ENCODE peak calls at places on chromosomes 7 and 10, in ten cellular contexts. One of them, this sample, is unnamed.

GRCh38 chr7:20388064-20388463 is 57.4 kb downstream of the ITGB8 start:
- DNase-seq in T follicular helper cell: no peak
- DNase-seq in stimulated activated CD4-positive, alpha-beta T cell treated with anti-CD3 and anti-CD28 coated beads, Interleukin-1b, Interleukin-23, amount 100 ng/mL, for 1 hour: no peak
- DNase-seq in activated CD8-positive, alpha-beta memory T cell treated with anti-CD3 and anti-CD28 coated beads, Interleukin-2, amount 50 U/mL, for 48 hours: no peak
- DNase-seq in renal cortical epithelial cell: peak
- DNase-seq in activated naive CD8-positive, alpha-beta T cell treated with anti-CD3 and anti-CD28 coated beads, Interleukin-2, amount 50 U/mL, for 16 hours: no peak
- DNase-seq in memory B cell: no peak
- DNase-seq in tibial artery: no peak
- DNase-seq in NAMALWA: no peak
- DNase-seq in iPS-NIHi11: no peak
- DNase-seq in this sample: no peak

GRCh38 chr7:5417106-5418071 is 6.2 kb downstream of the TNRC18 start:
- DNase-seq in T follicular helper cell: no peak
- DNase-seq in stimulated activated CD4-positive, alpha-beta T cell treated with anti-CD3 and anti-CD28 coated beads, Interleukin-1b, Interleukin-23, amount 100 ng/mL, for 1 hour: no peak
- DNase-seq in activated CD8-positive, alpha-beta memory T cell treated with anti-CD3 and anti-CD28 coated beads, Interleukin-2, amount 50 U/mL, for 48 hours: no peak
- DNase-seq in renal cortical epithelial cell: peak
- DNase-seq in activated naive CD8-positive, alpha-beta T cell treated with anti-CD3 and anti-CD28 coated beads, Interleukin-2, amount 50 U/mL, for 16 hours: no peak
- DNase-seq in memory B cell: no peak
- DNase-seq in tibial artery: no peak
- DNase-seq in NAMALWA: no peak
- DNase-seq in iPS-NIHi11: peak
- DNase-seq in this sample: peak

GRCh38 chr10:126969310-126969709 is 64.1 kb downstream of the DOCK1 start:
- DNase-seq in T follicular helper cell: no peak
- DNase-seq in stimulated activated CD4-positive, alpha-beta T cell treated with anti-CD3 and anti-CD28 coated beads, Interleukin-1b, Interleukin-23, amount 100 ng/mL, for 1 hour: no peak
- DNase-seq in activated CD8-positive, alpha-beta memory T cell treated with anti-CD3 and anti-CD28 coated beads, Interleukin-2, amount 50 U/mL, for 48 hours: no peak
- DNase-seq in renal cortical epithelial cell: peak
- DNase-seq in activated naive CD8-positive, alpha-beta T cell treated with anti-CD3 and anti-CD28 coated beads, Interleukin-2, amount 50 U/mL, for 16 hours: no peak
- DNase-seq in memory B cell: no peak
- DNase-seq in tibial artery: no peak
- DNase-seq in NAMALWA: no peak
- DNase-seq in iPS-NIHi11: peak
- DNase-seq in this sample: no peak

GRCh38 chr10:50254479-50254878 is 3.2 kb upstream of the ASAH2 start:
- DNase-seq in T follicular helper cell: no peak
- DNase-seq in stimulated activated CD4-positive, alpha-beta T cell treated with anti-CD3 and anti-CD28 coated beads, Interleukin-1b, Interleukin-23, amount 100 ng/mL, for 1 hour: no peak
- DNase-seq in activated CD8-positive, alpha-beta memory T cell treated with anti-CD3 and anti-CD28 coated beads, Interleukin-2, amount 50 U/mL, for 48 hours: no peak
- DNase-seq in renal cortical epithelial cell: no peak
- DNase-seq in activated naive CD8-positive, alpha-beta T cell treated with anti-CD3 and anti-CD28 coated beads, Interleukin-2, amount 50 U/mL, for 16 hours: no peak
- DNase-seq in memory B cell: no peak
- DNase-seq in tibial artery: no peak
- DNase-seq in NAMALWA: no peak
- DNase-seq in iPS-NIHi11: no peak
- DNase-seq in this sample: no peak

GRCh38 chr10:84493951-84494848 is 165.8 kb downstream of the CCSER2 start:
- DNase-seq in T follicular helper cell: no peak
- DNase-seq in stimulated activated CD4-positive, alpha-beta T cell treated with anti-CD3 and anti-CD28 coated beads, Interleukin-1b, Interleukin-23, amount 100 ng/mL, for 1 hour: no peak
- DNase-seq in activated CD8-positive, alpha-beta memory T cell treated with anti-CD3 and anti-CD28 coated beads, Interleukin-2, amount 50 U/mL, for 48 hours: no peak
- DNase-seq in renal cortical epithelial cell: peak
- DNase-seq in activated naive CD8-positive, alpha-beta T cell treated with anti-CD3 and anti-CD28 coated beads, Interleukin-2, amount 50 U/mL, for 16 hours: no peak
- DNase-seq in memory B cell: no peak
- DNase-seq in tibial artery: no peak
- DNase-seq in NAMALWA: no peak
- DNase-seq in iPS-NIHi11: no peak
- DNase-seq in this sample: no peak

GRCh38 chr7:129054438-129055293 is at the start of gene TNPO3:
- DNase-seq in T follicular helper cell: peak
- DNase-seq in stimulated activated CD4-positive, alpha-beta T cell treated with anti-CD3 and anti-CD28 coated beads, Interleukin-1b, Interleukin-23, amount 100 ng/mL, for 1 hour: peak
- DNase-seq in activated CD8-positive, alpha-beta memory T cell treated with anti-CD3 and anti-CD28 coated beads, Interleukin-2, amount 50 U/mL, for 48 hours: peak
- DNase-seq in renal cortical epithelial cell: peak
- DNase-seq in activated naive CD8-positive, alpha-beta T cell treated with anti-CD3 and anti-CD28 coated beads, Interleukin-2, amount 50 U/mL, for 16 hours: peak
- DNase-seq in memory B cell: peak
- DNase-seq in tibial artery: peak
- DNase-seq in NAMALWA: peak
- DNase-seq in iPS-NIHi11: peak
- DNase-seq in this sample: peak

GRCh38 chr10:78454123-78454645 is 420.5 kb downstream of the RPS24 start:
- DNase-seq in T follicular helper cell: no peak
- DNase-seq in stimulated activated CD4-positive, alpha-beta T cell treated with anti-CD3 and anti-CD28 coated beads, Interleukin-1b, Interleukin-23, amount 100 ng/mL, for 1 hour: no peak
- DNase-seq in activated CD8-positive, alpha-beta memory T cell treated with anti-CD3 and anti-CD28 coated beads, Interleukin-2, amount 50 U/mL, for 48 hours: no peak
- DNase-seq in renal cortical epithelial cell: no peak
- DNase-seq in activated naive CD8-positive, alpha-beta T cell treated with anti-CD3 and anti-CD28 coated beads, Interleukin-2, amount 50 U/mL, for 16 hours: no peak
- DNase-seq in memory B cell: no peak
- DNase-seq in tibial artery: no peak
- DNase-seq in NAMALWA: no peak
- DNase-seq in iPS-NIHi11: no peak
- DNase-seq in this sample: no peak

GRCh38 chr7:81672872-81673271 is 97.0 kb downstream of the HGF start:
- DNase-seq in T follicular helper cell: no peak
- DNase-seq in stimulated activated CD4-positive, alpha-beta T cell treated with anti-CD3 and anti-CD28 coated beads, Interleukin-1b, Interleukin-23, amount 100 ng/mL, for 1 hour: no peak
- DNase-seq in activated CD8-positive, alpha-beta memory T cell treated with anti-CD3 and anti-CD28 coated beads, Interleukin-2, amount 50 U/mL, for 48 hours: no peak
- DNase-seq in renal cortical epithelial cell: peak
- DNase-seq in activated naive CD8-positive, alpha-beta T cell treated with anti-CD3 and anti-CD28 coated beads, Interleukin-2, amount 50 U/mL, for 16 hours: no peak
- DNase-seq in memory B cell: no peak
- DNase-seq in tibial artery: no peak
- DNase-seq in NAMALWA: no peak
- DNase-seq in iPS-NIHi11: peak
- DNase-seq in this sample: no peak

GRCh38 chr10:89515031-89515841 is 20.2 kb downstream of the SLC16A12 start:
- DNase-seq in T follicular helper cell: no peak
- DNase-seq in stimulated activated CD4-positive, alpha-beta T cell treated with anti-CD3 and anti-CD28 coated beads, Interleukin-1b, Interleukin-23, amount 100 ng/mL, for 1 hour: no peak
- DNase-seq in activated CD8-positive, alpha-beta memory T cell treated with anti-CD3 and anti-CD28 coated beads, Interleukin-2, amount 50 U/mL, for 48 hours: no peak
- DNase-seq in renal cortical epithelial cell: peak
- DNase-seq in activated naive CD8-positive, alpha-beta T cell treated with anti-CD3 and anti-CD28 coated beads, Interleukin-2, amount 50 U/mL, for 16 hours: no peak
- DNase-seq in memory B cell: no peak
- DNase-seq in tibial artery: peak
- DNase-seq in NAMALWA: no peak
- DNase-seq in iPS-NIHi11: no peak
- DNase-seq in this sample: no peak

GRCh38 chr7:50229964-50230363 is 74.6 kb upstream of the IKZF1 start:
- DNase-seq in T follicular helper cell: no peak
- DNase-seq in stimulated activated CD4-positive, alpha-beta T cell treated with anti-CD3 and anti-CD28 coated beads, Interleukin-1b, Interleukin-23, amount 100 ng/mL, for 1 hour: no peak
- DNase-seq in activated CD8-positive, alpha-beta memory T cell treated with anti-CD3 and anti-CD28 coated beads, Interleukin-2, amount 50 U/mL, for 48 hours: no peak
- DNase-seq in renal cortical epithelial cell: no peak
- DNase-seq in activated naive CD8-positive, alpha-beta T cell treated with anti-CD3 and anti-CD28 coated beads, Interleukin-2, amount 50 U/mL, for 16 hours: no peak
- DNase-seq in memory B cell: peak
- DNase-seq in tibial artery: no peak
- DNase-seq in NAMALWA: peak
- DNase-seq in iPS-NIHi11: no peak
- DNase-seq in this sample: no peak

GRCh38 chr10:34791228-34791627 is 23.9 kb downstream of the PARD3 start:
- DNase-seq in T follicular helper cell: no peak
- DNase-seq in stimulated activated CD4-positive, alpha-beta T cell treated with anti-CD3 and anti-CD28 coated beads, Interleukin-1b, Interleukin-23, amount 100 ng/mL, for 1 hour: no peak
- DNase-seq in activated CD8-positive, alpha-beta memory T cell treated with anti-CD3 and anti-CD28 coated beads, Interleukin-2, amount 50 U/mL, for 48 hours: no peak
- DNase-seq in renal cortical epithelial cell: no peak
- DNase-seq in activated naive CD8-positive, alpha-beta T cell treated with anti-CD3 and anti-CD28 coated beads, Interleukin-2, amount 50 U/mL, for 16 hours: no peak
- DNase-seq in memory B cell: no peak
- DNase-seq in tibial artery: no peak
- DNase-seq in NAMALWA: no peak
- DNase-seq in iPS-NIHi11: no peak
- DNase-seq in this sample: no peak

GRCh38 chr7:38502848-38503247 is 128.3 kb downstream of the AMPH start:
- DNase-seq in T follicular helper cell: no peak
- DNase-seq in stimulated activated CD4-positive, alpha-beta T cell treated with anti-CD3 and anti-CD28 coated beads, Interleukin-1b, Interleukin-23, amount 100 ng/mL, for 1 hour: no peak
- DNase-seq in activated CD8-positive, alpha-beta memory T cell treated with anti-CD3 and anti-CD28 coated beads, Interleukin-2, amount 50 U/mL, for 48 hours: no peak
- DNase-seq in renal cortical epithelial cell: no peak
- DNase-seq in activated naive CD8-positive, alpha-beta T cell treated with anti-CD3 and anti-CD28 coated beads, Interleukin-2, amount 50 U/mL, for 16 hours: no peak
- DNase-seq in memory B cell: no peak
- DNase-seq in tibial artery: no peak
- DNase-seq in NAMALWA: no peak
- DNase-seq in iPS-NIHi11: no peak
- DNase-seq in this sample: no peak

GRCh38 chr10:5876181-5876768 is 13.4 kb downstream of the ANKRD16 start:
- DNase-seq in T follicular helper cell: no peak
- DNase-seq in stimulated activated CD4-positive, alpha-beta T cell treated with anti-CD3 and anti-CD28 coated beads, Interleukin-1b, Interleukin-23, amount 100 ng/mL, for 1 hour: no peak
- DNase-seq in activated CD8-positive, alpha-beta memory T cell treated with anti-CD3 and anti-CD28 coated beads, Interleukin-2, amount 50 U/mL, for 48 hours: no peak
- DNase-seq in renal cortical epithelial cell: no peak
- DNase-seq in activated naive CD8-positive, alpha-beta T cell treated with anti-CD3 and anti-CD28 coated beads, Interleukin-2, amount 50 U/mL, for 16 hours: no peak
- DNase-seq in memory B cell: no peak
- DNase-seq in tibial artery: no peak
- DNase-seq in NAMALWA: no peak
- DNase-seq in iPS-NIHi11: no peak
- DNase-seq in this sample: no peak

GRCh38 chr10:12847361-12847975 is 154.0 kb downstream of the CCDC3 start:
- DNase-seq in T follicular helper cell: no peak
- DNase-seq in stimulated activated CD4-positive, alpha-beta T cell treated with anti-CD3 and anti-CD28 coated beads, Interleukin-1b, Interleukin-23, amount 100 ng/mL, for 1 hour: no peak
- DNase-seq in activated CD8-positive, alpha-beta memory T cell treated with anti-CD3 and anti-CD28 coated beads, Interleukin-2, amount 50 U/mL, for 48 hours: peak
- DNase-seq in renal cortical epithelial cell: no peak
- DNase-seq in activated naive CD8-positive, alpha-beta T cell treated with anti-CD3 and anti-CD28 coated beads, Interleukin-2, amount 50 U/mL, for 16 hours: no peak
- DNase-seq in memory B cell: no peak
- DNase-seq in tibial artery: no peak
- DNase-seq in NAMALWA: peak
- DNase-seq in iPS-NIHi11: peak
- DNase-seq in this sample: no peak

GRCh38 chr10:99678921-99679320 is 19.6 kb downstream of the ENTPD7 start:
- DNase-seq in T follicular helper cell: no peak
- DNase-seq in stimulated activated CD4-positive, alpha-beta T cell treated with anti-CD3 and anti-CD28 coated beads, Interleukin-1b, Interleukin-23, amount 100 ng/mL, for 1 hour: no peak
- DNase-seq in activated CD8-positive, alpha-beta memory T cell treated with anti-CD3 and anti-CD28 coated beads, Interleukin-2, amount 50 U/mL, for 48 hours: no peak
- DNase-seq in renal cortical epithelial cell: no peak
- DNase-seq in activated naive CD8-positive, alpha-beta T cell treated with anti-CD3 and anti-CD28 coated beads, Interleukin-2, amount 50 U/mL, for 16 hours: no peak
- DNase-seq in memory B cell: no peak
- DNase-seq in tibial artery: no peak
- DNase-seq in NAMALWA: no peak
- DNase-seq in iPS-NIHi11: no peak
- DNase-seq in this sample: no peak

GRCh38 chr7:100101016-100101862 is at the start of the genes AP4M1 and MCM7:
- DNase-seq in T follicular helper cell: peak
- DNase-seq in stimulated activated CD4-positive, alpha-beta T cell treated with anti-CD3 and anti-CD28 coated beads, Interleukin-1b, Interleukin-23, amount 100 ng/mL, for 1 hour: peak
- DNase-seq in activated CD8-positive, alpha-beta memory T cell treated with anti-CD3 and anti-CD28 coated beads, Interleukin-2, amount 50 U/mL, for 48 hours: peak
- DNase-seq in renal cortical epithelial cell: peak
- DNase-seq in activated naive CD8-positive, alpha-beta T cell treated with anti-CD3 and anti-CD28 coated beads, Interleukin-2, amount 50 U/mL, for 16 hours: peak
- DNase-seq in memory B cell: peak
- DNase-seq in tibial artery: peak
- DNase-seq in NAMALWA: peak
- DNase-seq in iPS-NIHi11: peak
- DNase-seq in this sample: peak

GRCh38 chr10:73649876-73650536 is 5.8 kb downstream of the SYNPO2L start:
- DNase-seq in T follicular helper cell: no peak
- DNase-seq in stimulated activated CD4-positive, alpha-beta T cell treated with anti-CD3 and anti-CD28 coated beads, Interleukin-1b, Interleukin-23, amount 100 ng/mL, for 1 hour: no peak
- DNase-seq in activated CD8-positive, alpha-beta memory T cell treated with anti-CD3 and anti-CD28 coated beads, Interleukin-2, amount 50 U/mL, for 48 hours: no peak
- DNase-seq in renal cortical epithelial cell: no peak
- DNase-seq in activated naive CD8-positive, alpha-beta T cell treated with anti-CD3 and anti-CD28 coated beads, Interleukin-2, amount 50 U/mL, for 16 hours: no peak
- DNase-seq in memory B cell: no peak
- DNase-seq in tibial artery: no peak
- DNase-seq in NAMALWA: no peak
- DNase-seq in iPS-NIHi11: no peak
- DNase-seq in this sample: no peak

GRCh38 chr10:79246209-79246581 is 101.1 kb upstream of the PPIF start:
- DNase-seq in T follicular helper cell: no peak
- DNase-seq in stimulated activated CD4-positive, alpha-beta T cell treated with anti-CD3 and anti-CD28 coated beads, Interleukin-1b, Interleukin-23, amount 100 ng/mL, for 1 hour: no peak
- DNase-seq in activated CD8-positive, alpha-beta memory T cell treated with anti-CD3 and anti-CD28 coated beads, Interleukin-2, amount 50 U/mL, for 48 hours: no peak
- DNase-seq in renal cortical epithelial cell: no peak
- DNase-seq in activated naive CD8-positive, alpha-beta T cell treated with anti-CD3 and anti-CD28 coated beads, Interleukin-2, amount 50 U/mL, for 16 hours: no peak
- DNase-seq in memory B cell: no peak
- DNase-seq in tibial artery: peak
- DNase-seq in NAMALWA: no peak
- DNase-seq in iPS-NIHi11: no peak
- DNase-seq in this sample: no peak

GRCh38 chr7:102432476-102433318 is 678 bp upstream of the ORAI2 start:
- DNase-seq in T follicular helper cell: no peak
- DNase-seq in stimulated activated CD4-positive, alpha-beta T cell treated with anti-CD3 and anti-CD28 coated beads, Interleukin-1b, Interleukin-23, amount 100 ng/mL, for 1 hour: no peak
- DNase-seq in activated CD8-positive, alpha-beta memory T cell treated with anti-CD3 and anti-CD28 coated beads, Interleukin-2, amount 50 U/mL, for 48 hours: no peak
- DNase-seq in renal cortical epithelial cell: peak
- DNase-seq in activated naive CD8-positive, alpha-beta T cell treated with anti-CD3 and anti-CD28 coated beads, Interleukin-2, amount 50 U/mL, for 16 hours: no peak
- DNase-seq in memory B cell: peak
- DNase-seq in tibial artery: no peak
- DNase-seq in NAMALWA: peak
- DNase-seq in iPS-NIHi11: no peak
- DNase-seq in this sample: no peak

GRCh38 chr10:86522385-86522855 is 828 bp upstream of the WAPL start:
- DNase-seq in T follicular helper cell: no peak
- DNase-seq in stimulated activated CD4-positive, alpha-beta T cell treated with anti-CD3 and anti-CD28 coated beads, Interleukin-1b, Interleukin-23, amount 100 ng/mL, for 1 hour: no peak
- DNase-seq in activated CD8-positive, alpha-beta memory T cell treated with anti-CD3 and anti-CD28 coated beads, Interleukin-2, amount 50 U/mL, for 48 hours: peak
- DNase-seq in renal cortical epithelial cell: no peak
- DNase-seq in activated naive CD8-positive, alpha-beta T cell treated with anti-CD3 and anti-CD28 coated beads, Interleukin-2, amount 50 U/mL, for 16 hours: no peak
- DNase-seq in memory B cell: no peak
- DNase-seq in tibial artery: no peak
- DNase-seq in NAMALWA: peak
- DNase-seq in iPS-NIHi11: no peak
- DNase-seq in this sample: no peak

GRCh38 chr7:1418505-1419309 is 40.6 kb downstream of the MICALL2 start:
- DNase-seq in T follicular helper cell: no peak
- DNase-seq in stimulated activated CD4-positive, alpha-beta T cell treated with anti-CD3 and anti-CD28 coated beads, Interleukin-1b, Interleukin-23, amount 100 ng/mL, for 1 hour: no peak
- DNase-seq in activated CD8-positive, alpha-beta memory T cell treated with anti-CD3 and anti-CD28 coated beads, Interleukin-2, amount 50 U/mL, for 48 hours: no peak
- DNase-seq in renal cortical epithelial cell: no peak
- DNase-seq in activated naive CD8-positive, alpha-beta T cell treated with anti-CD3 and anti-CD28 coated beads, Interleukin-2, amount 50 U/mL, for 16 hours: no peak
- DNase-seq in memory B cell: no peak
- DNase-seq in tibial artery: no peak
- DNase-seq in NAMALWA: peak
- DNase-seq in iPS-NIHi11: peak
- DNase-seq in this sample: no peak

GRCh38 chr10:1348773-1349050 is 292.5 kb downstream of the WDR37 start:
- DNase-seq in T follicular helper cell: no peak
- DNase-seq in stimulated activated CD4-positive, alpha-beta T cell treated with anti-CD3 and anti-CD28 coated beads, Interleukin-1b, Interleukin-23, amount 100 ng/mL, for 1 hour: no peak
- DNase-seq in activated CD8-positive, alpha-beta memory T cell treated with anti-CD3 and anti-CD28 coated beads, Interleukin-2, amount 50 U/mL, for 48 hours: no peak
- DNase-seq in renal cortical epithelial cell: no peak
- DNase-seq in activated naive CD8-positive, alpha-beta T cell treated with anti-CD3 and anti-CD28 coated beads, Interleukin-2, amount 50 U/mL, for 16 hours: no peak
- DNase-seq in memory B cell: no peak
- DNase-seq in tibial artery: no peak
- DNase-seq in NAMALWA: no peak
- DNase-seq in iPS-NIHi11: no peak
- DNase-seq in this sample: no peak

GRCh38 chr10:95881316-95881715 is 26.5 kb upstream of the CC2D2B start:
- DNase-seq in T follicular helper cell: no peak
- DNase-seq in stimulated activated CD4-positive, alpha-beta T cell treated with anti-CD3 and anti-CD28 coated beads, Interleukin-1b, Interleukin-23, amount 100 ng/mL, for 1 hour: no peak
- DNase-seq in activated CD8-positive, alpha-beta memory T cell treated with anti-CD3 and anti-CD28 coated beads, Interleukin-2, amount 50 U/mL, for 48 hours: no peak
- DNase-seq in renal cortical epithelial cell: no peak
- DNase-seq in activated naive CD8-positive, alpha-beta T cell treated with anti-CD3 and anti-CD28 coated beads, Interleukin-2, amount 50 U/mL, for 16 hours: no peak
- DNase-seq in memory B cell: no peak
- DNase-seq in tibial artery: no peak
- DNase-seq in NAMALWA: no peak
- DNase-seq in iPS-NIHi11: no peak
- DNase-seq in this sample: no peak

GRCh38 chr7:26183545-26184282 is 16.8 kb downstream of the HNRNPA2B1 start:
- DNase-seq in T follicular helper cell: no peak
- DNase-seq in stimulated activated CD4-positive, alpha-beta T cell treated with anti-CD3 and anti-CD28 coated beads, Interleukin-1b, Interleukin-23, amount 100 ng/mL, for 1 hour: no peak
- DNase-seq in activated CD8-positive, alpha-beta memory T cell treated with anti-CD3 and anti-CD28 coated beads, Interleukin-2, amount 50 U/mL, for 48 hours: no peak
- DNase-seq in renal cortical epithelial cell: no peak
- DNase-seq in activated naive CD8-positive, alpha-beta T cell treated with anti-CD3 and anti-CD28 coated beads, Interleukin-2, amount 50 U/mL, for 16 hours: no peak
- DNase-seq in memory B cell: no peak
- DNase-seq in tibial artery: no peak
- DNase-seq in NAMALWA: peak
- DNase-seq in iPS-NIHi11: no peak
- DNase-seq in this sample: no peak

GRCh38 chr10:92478536-92478935 is 95.4 kb downstream of the IDE start:
- DNase-seq in T follicular helper cell: no peak
- DNase-seq in stimulated activated CD4-positive, alpha-beta T cell treated with anti-CD3 and anti-CD28 coated beads, Interleukin-1b, Interleukin-23, amount 100 ng/mL, for 1 hour: no peak
- DNase-seq in activated CD8-positive, alpha-beta memory T cell treated with anti-CD3 and anti-CD28 coated beads, Interleukin-2, amount 50 U/mL, for 48 hours: no peak
- DNase-seq in renal cortical epithelial cell: no peak
- DNase-seq in activated naive CD8-positive, alpha-beta T cell treated with anti-CD3 and anti-CD28 coated beads, Interleukin-2, amount 50 U/mL, for 16 hours: no peak
- DNase-seq in memory B cell: no peak
- DNase-seq in tibial artery: no peak
- DNase-seq in NAMALWA: no peak
- DNase-seq in iPS-NIHi11: no peak
- DNase-seq in this sample: no peak

GRCh38 chr10:71077796-71078453 is 134.4 kb upstream of the UNC5B start:
- DNase-seq in T follicular helper cell: no peak
- DNase-seq in stimulated activated CD4-positive, alpha-beta T cell treated with anti-CD3 and anti-CD28 coated beads, Interleukin-1b, Interleukin-23, amount 100 ng/mL, for 1 hour: no peak
- DNase-seq in activated CD8-positive, alpha-beta memory T cell treated with anti-CD3 and anti-CD28 coated beads, Interleukin-2, amount 50 U/mL, for 48 hours: peak
- DNase-seq in renal cortical epithelial cell: no peak
- DNase-seq in activated naive CD8-positive, alpha-beta T cell treated with anti-CD3 and anti-CD28 coated beads, Interleukin-2, amount 50 U/mL, for 16 hours: no peak
- DNase-seq in memory B cell: no peak
- DNase-seq in tibial artery: peak
- DNase-seq in NAMALWA: no peak
- DNase-seq in iPS-NIHi11: peak
- DNase-seq in this sample: no peak